ENCODE peak calls at places on chromosomes 7 and 10, in ten cellular contexts. K is T-helper 2 cell, M is left cardiac atrium, P is GOT3, N is HuH-7, W is posterior vena cava, E is HTR-8/SVneo, Z is ELR, V is SW480, X is NCI-H526 treated with DMSO at 0.1 percent for 48 hours. G is an unnamed sample.

GRCh38 chr10:24925799-24926198 is 26.6 kb downstream of the PRTFDC1 start:
- DNase-seq in K (no peak), M (no peak), P (no peak), N (no peak), W (no peak), E (no peak), Z (no peak), V (no peak), X (no peak), G (no peak)

GRCh38 chr10:21194510-21194993 is 297.4 kb upstream of the NEBL start:
- DNase-seq in K (no peak), M (no peak), P (no peak), N (no peak), W (no peak), E (peak; percentile 19), Z (no peak), V (peak; percentile 96), X (no peak), G (peak; percentile 47)

GRCh38 chr7:30348083-30348560 is 63.7 kb downstream of the ZNRF2 start:
- DNase-seq in K (peak; percentile 10), M (no peak), P (peak; percentile 16), N (no peak), W (no peak), E (peak; percentile 47), Z (peak; percentile 96), V (peak; percentile 65), X (no peak), G (peak; percentile 59)

GRCh38 chr7:113730309-113730955 is 188.4 kb downstream of the PPP1R3A start:
- DNase-seq in K (no peak), M (no peak), P (no peak), N (no peak), W (no peak), E (no peak), Z (peak; percentile 90), V (peak; percentile 20), X (no peak), G (no peak)

GRCh38 chr7:44184221-44184873 is 4.9 kb downstream of the GCK start:
- DNase-seq in K (no peak), M (no peak), P (no peak), N (no peak), W (no peak), E (peak; percentile 71), Z (peak; percentile 95), V (peak; percentile 89), X (no peak), G (peak; percentile 95)

GRCh38 chr10:131011936-131012640 is 299.4 kb downstream of the TCERG1L start:
- DNase-seq in K (no peak), M (no peak), P (no peak), N (no peak), W (no peak), E (no peak), Z (no peak), V (no peak), X (no peak), G (no peak)

GRCh38 chr7:79453558-79454324 is at the start of gene MAGI2:
- DNase-seq in K (no peak), M (peak; percentile 90), P (peak; percentile 38), N (peak; percentile 30), W (peak; percentile 96), E (peak; percentile 15), Z (peak; percentile 71), V (no peak), X (peak; percentile 30), G (peak; percentile 13)

GRCh38 chr7:22630069-22630468 is 96.9 kb upstream of the IL6 start:
- DNase-seq in K (no peak), M (no peak), P (no peak), N (no peak), W (no peak), E (no peak), Z (no peak), V (no peak), X (no peak), G (no peak)

GRCh38 chr10:28105561-28105960 is 106.7 kb upstream of the ODAD2 start:
- DNase-seq in K (no peak), M (no peak), P (no peak), N (no peak), W (no peak), E (no peak), Z (no peak), V (no peak), X (no peak), G (no peak)

GRCh38 chr7:91031757-91032156 is 232.5 kb upstream of the FZD1 start:
- DNase-seq in K (no peak), M (no peak), P (no peak), N (peak; percentile 16), W (no peak), E (no peak), Z (no peak), V (no peak), X (no peak), G (no peak)

GRCh38 chr7:112938895-112939588 is 147.6 kb downstream of the GPR85 start:
- DNase-seq in K (peak; percentile 23), M (peak; percentile 31), P (no peak), N (peak; percentile 26), W (peak; percentile 77), E (peak; percentile 9), Z (peak; percentile 57), V (peak; percentile 33), X (peak; percentile 37), G (peak; percentile 20)

GRCh38 chr7:111927383-111928019 is 278.7 kb downstream of the DOCK4 start:
- DNase-seq in K (no peak), M (no peak), P (no peak), N (no peak), W (no peak), E (no peak), Z (no peak), V (no peak), X (no peak), G (no peak)

GRCh38 chr7:133695976-133696531 is 431.1 kb upstream of the LRGUK start:
- DNase-seq in K (no peak), M (no peak), P (no peak), N (no peak), W (no peak), E (no peak), Z (no peak), V (no peak), X (no peak), G (no peak)

GRCh38 chr10:102352066-102352715 is 43.3 kb upstream of the NFKB2 start:
- DNase-seq in K (peak; percentile 62), M (peak; percentile 44), P (no peak), N (peak; percentile 55), W (no peak), E (peak; percentile 72), Z (peak; percentile 79), V (peak; percentile 46), X (peak; percentile 10), G (peak; percentile 75)

GRCh38 chr10:131178956-131179355 is 132.6 kb downstream of the TCERG1L start:
- DNase-seq in K (no peak), M (no peak), P (no peak), N (no peak), W (peak; percentile 78), E (no peak), Z (no peak), V (no peak), X (no peak), G (no peak)

GRCh38 chr10:3500408-3500856 is 284.6 kb downstream of the KLF6 start:
- DNase-seq in K (no peak), M (peak; percentile 84), P (no peak), N (no peak), W (peak; percentile 91), E (no peak), Z (no peak), V (no peak), X (no peak), G (no peak)

GRCh38 chr7:131108212-131108980 is 219.3 kb upstream of the MKLN1 start:
- DNase-seq in K (no peak), M (no peak), P (no peak), N (peak; percentile 18), W (peak; percentile 88), E (no peak), Z (peak; percentile 56), V (no peak), X (no peak), G (no peak)

GRCh38 chr10:91105269-91105668 is 115.2 kb upstream of the PCGF5 start:
- DNase-seq in K (no peak), M (no peak), P (no peak), N (no peak), W (no peak), E (no peak), Z (no peak), V (no peak), X (no peak), G (no peak)

GRCh38 chr7:81211617-81212016 is 292.8 kb upstream of the SEMA3C start:
- DNase-seq in K (no peak), M (no peak), P (no peak), N (no peak), W (no peak), E (no peak), Z (peak; percentile 64), V (no peak), X (no peak), G (no peak)

GRCh38 chr10:48653944-48654698 is 30.6 kb upstream of the WDFY4 start:
- DNase-seq in K (no peak), M (no peak), P (no peak), N (no peak), W (no peak), E (no peak), Z (no peak), V (no peak), X (no peak), G (no peak)

GRCh38 chr10:61779950-61780659 is 117.4 kb downstream of the CABCOCO1 start:
- DNase-seq in K (no peak), M (peak; percentile 65), P (no peak), N (no peak), W (peak; percentile 85), E (no peak), Z (peak; percentile 33), V (peak; percentile 16), X (no peak), G (peak; percentile 76)

GRCh38 chr10:27783660-27784059 is 38.0 kb upstream of the MKX start:
- DNase-seq in K (no peak), M (no peak), P (peak; percentile 5), N (peak; percentile 9), W (peak; percentile 67), E (peak; percentile 61), Z (peak; percentile 87), V (peak; percentile 66), X (no peak), G (peak; percentile 41)

GRCh38 chr10:132224343-132225072 is 37.8 kb downstream of the DPYSL4 start:
- DNase-seq in K (no peak), M (no peak), P (no peak), N (no peak), W (no peak), E (no peak), Z (no peak), V (no peak), X (no peak), G (no peak)

GRCh38 chr7:24756989-24757798 is at the start of gene GSDME:
- DNase-seq in K (no peak), M (peak; percentile 73), P (peak; percentile 66), N (peak; percentile 80), W (peak; percentile 87), E (peak; percentile 61), Z (peak; percentile 84), V (no peak), X (no peak), G (peak; percentile 76)

GRCh38 chr10:30542001-30542861 is 87.3 kb downstream of the LYZL2 start:
- DNase-seq in K (no peak), M (no peak), P (no peak), N (peak; percentile 73), W (no peak), E (no peak), Z (no peak), V (no peak), X (no peak), G (no peak)

GRCh38 chr7:74554178-74554577 is 100.5 kb downstream of the GTF2IRD1 start:
- DNase-seq in K (no peak), M (no peak), P (no peak), N (no peak), W (no peak), E (no peak), Z (peak; percentile 15), V (no peak), X (no peak), G (no peak)